ENCODE peak calls at places on chromosomes 3 and 15, in nine cellular contexts. X is AG10803, F is transverse colon, S is IMR-90, E is endodermal cell, G is BJ, K is lower lobe of right lung, N is lower leg skin, B is esophagus muscularis mucosa. W is an unnamed sample.
A peak's percentile ranks its signal among the peaks of the same experiment; 100 is the strongest.

GRCh38 chr3:187251599-187251998 is 39.9 kb downstream of the MASP1 start:
- DNase-seq in X (no peak), F (no peak), S (no peak), E (no peak), G (no peak), K (no peak), N (no peak), B (no peak), W (no peak)

GRCh38 chr3:21392521-21392920 is 358.5 kb downstream of the ZNF385D start:
- DNase-seq in X (peak; percentile 66), F (no peak), S (no peak), E (no peak), G (peak; percentile 24), K (no peak), N (no peak), B (no peak), W (no peak)

GRCh38 chr3:4218426-4219226 is 84.5 kb upstream of the SETMAR start:
- DNase-seq in X (no peak), F (no peak), S (no peak), E (no peak), G (no peak), K (no peak), N (no peak), B (no peak), W (no peak)

GRCh38 chr3:123042413-123042812 is 14.8 kb upstream of the SEMA5B start:
- DNase-seq in X (no peak), F (no peak), S (no peak), E (no peak), G (no peak), K (peak; percentile 52), N (no peak), B (no peak), W (no peak)

GRCh38 chr15:59794229-59794886 is 105.2 kb upstream of the BNIP2 start:
- DNase-seq in X (no peak), F (no peak), S (no peak), E (no peak), G (no peak), K (no peak), N (no peak), B (no peak), W (no peak)

GRCh38 chr3:186025161-186025560 is 83.7 kb downstream of the ETV5 start:
- DNase-seq in X (peak; percentile 64), F (no peak), S (peak; percentile 84), E (no peak), G (no peak), K (no peak), N (no peak), B (peak; percentile 92), W (peak; percentile 65)

GRCh38 chr3:46672349-46672695 is 21.2 kb downstream of the ALS2CL start:
- DNase-seq in X (no peak), F (peak; percentile 4), S (no peak), E (peak; percentile 10), G (no peak), K (no peak), N (no peak), B (no peak), W (no peak)

GRCh38 chr3:67653425-67654098 is 850 bp downstream of the SUCLG2 start:
- DNase-seq in X (no peak), F (no peak), S (peak; percentile 14), E (no peak), G (no peak), K (no peak), N (no peak), B (no peak), W (no peak)

GRCh38 chr3:97673357-97673997 is 91.1 kb upstream of the ARL6 start:
- DNase-seq in X (no peak), F (no peak), S (no peak), E (no peak), G (no peak), K (no peak), N (no peak), B (no peak), W (no peak)

GRCh38 chr3:13138566-13139145 is 65.4 kb upstream of the IQSEC1 start:
- DNase-seq in X (no peak), F (peak; percentile 1), S (no peak), E (peak; percentile 24), G (no peak), K (peak; percentile 16), N (no peak), B (no peak), W (no peak)

GRCh38 chr3:15794303-15794771 is 3.4 kb downstream of the ANKRD28 start:
- DNase-seq in X (peak; percentile 78), F (no peak), S (peak; percentile 87), E (no peak), G (no peak), K (no peak), N (no peak), B (no peak), W (peak; percentile 61)

GRCh38 chr3:154324919-154325318 is 632 bp upstream of the DHX36 start:
- DNase-seq in X (no peak), F (no peak), S (no peak), E (no peak), G (no peak), K (no peak), N (no peak), B (no peak), W (no peak)

GRCh38 chr15:52183562-52184173 is 7.5 kb downstream of the GNB5 start:
- DNase-seq in X (peak; percentile 36), F (peak; percentile 19), S (peak; percentile 39), E (peak; percentile 85), G (no peak), K (no peak), N (no peak), B (peak; percentile 57), W (no peak)

GRCh38 chr3:72299321-72299802 is 514.4 kb upstream of the PROK2 start:
- DNase-seq in X (peak; percentile 24), F (no peak), S (peak; percentile 59), E (no peak), G (no peak), K (no peak), N (no peak), B (no peak), W (no peak)

GRCh38 chr3:36859494-36859893 is 85.4 kb downstream of the TRANK1 start:
- DNase-seq in X (no peak), F (no peak), S (no peak), E (no peak), G (no peak), K (no peak), N (no peak), B (no peak), W (no peak)

GRCh38 chr3:33441322-33441976 is 1.2 kb upstream of the UBP1 start:
- DNase-seq in X (no peak), F (peak; percentile 65), S (no peak), E (no peak), G (no peak), K (no peak), N (peak; percentile 60), B (peak; percentile 93), W (no peak)

GRCh38 chr15:70947369-70948335 is 55.0 kb downstream of the LRRC49 start:
- DNase-seq in X (no peak), F (no peak), S (no peak), E (no peak), G (no peak), K (no peak), N (no peak), B (no peak), W (no peak)

GRCh38 chr15:70014311-70014707 is 83.4 kb downstream of the TLE3 start:
- DNase-seq in X (no peak), F (no peak), S (no peak), E (peak; percentile 42), G (no peak), K (peak; percentile 22), N (no peak), B (no peak), W (no peak)

GRCh38 chr3:166282931-166283330 is 445.7 kb upstream of the BCHE start:
- DNase-seq in X (no peak), F (no peak), S (no peak), E (no peak), G (no peak), K (no peak), N (no peak), B (no peak), W (no peak)

GRCh38 chr15:75069301-75069925 is 46.0 kb downstream of the PPCDC start:
- DNase-seq in X (no peak), F (no peak), S (no peak), E (no peak), G (no peak), K (no peak), N (no peak), B (no peak), W (no peak)

GRCh38 chr15:88805031-88805780 is 2.0 kb downstream of the ACAN start:
- DNase-seq in X (no peak), F (no peak), S (no peak), E (no peak), G (no peak), K (no peak), N (no peak), B (no peak), W (no peak)
- TF ChIP-seq CTCF in X (no peak), F (no peak), S (no peak), E (peak; percentile 33), G (no peak), K (no peak), N (no peak), B (no peak), W (no peak)

GRCh38 chr3:134797080-134797801 is 2.2 kb downstream of the EPHB1 start:
- DNase-seq in X (peak; percentile 11), F (no peak), S (no peak), E (peak; percentile 71), G (no peak), K (no peak), N (no peak), B (peak; percentile 53), W (no peak)
- H3K4me3 ChIP-seq in X (peak overlapping the region; percentile 68), F (no peak overlapping the region), S (no peak overlapping the region), E (peak overlapping the region; percentile 81), G (peak overlapping the region; percentile 55), K (peak overlapping the region; percentile 53), N (no peak overlapping the region), B (peak overlapping the region; percentile 69), W (no peak overlapping the region)

DNA sequence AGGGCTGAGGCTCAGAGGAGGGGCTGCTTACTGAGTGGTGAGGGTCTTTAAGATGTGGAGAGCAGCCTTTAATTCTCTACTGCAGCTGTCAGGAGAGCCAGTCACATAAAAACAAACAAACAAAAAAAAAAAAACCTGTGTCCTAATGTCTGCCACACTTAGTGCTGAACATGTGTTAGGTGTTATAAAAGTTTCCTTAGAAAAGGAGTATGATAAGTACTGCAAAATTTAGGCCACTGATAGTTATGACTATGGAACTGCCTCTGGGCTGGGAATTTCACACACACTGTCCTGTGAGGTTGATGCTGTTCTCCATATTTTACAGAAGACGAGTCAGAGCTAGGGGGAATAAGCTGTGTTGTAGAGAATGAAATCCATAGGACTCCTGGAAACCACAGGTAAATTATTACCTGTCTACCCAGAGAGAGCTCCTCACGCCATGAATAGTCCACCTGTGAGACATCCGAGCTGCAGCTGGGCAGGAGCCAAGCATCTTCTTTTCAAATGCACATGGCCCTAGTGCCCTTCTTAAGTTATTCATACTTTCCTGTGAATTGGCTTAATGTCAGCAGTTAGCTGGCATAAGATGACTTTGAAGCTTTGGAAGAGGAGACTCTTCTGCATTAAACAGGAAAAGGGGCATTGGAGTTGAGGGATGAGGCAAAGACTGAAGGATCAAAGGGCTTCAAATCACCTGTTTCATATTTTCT is 34.5 kb upstream of the SKOR1 start:
- DNase-seq in X (no peak), F (no peak), S (no peak), E (no peak), G (no peak), K (no peak), N (no peak), B (no peak), W (no peak)
- TF ChIP-seq CTCF in X (no peak), F (no peak), S (no peak), E (no peak), G (no peak), K (no peak), N (no peak), B (no peak), W (no peak)

GRCh38 chr15:39426552-39427532 is 154.0 kb upstream of the THBS1 start:
- DNase-seq in X (peak; percentile 97), F (peak; percentile 38), S (peak; percentile 84), E (no peak), G (no peak), K (peak; percentile 73), N (peak; percentile 53), B (peak; percentile 94), W (no peak)
- H3K4me3 ChIP-seq in X (peak overlapping the region; percentile 15), F (no peak overlapping the region), S (no peak overlapping the region), E (no peak overlapping the region), G (no peak overlapping the region), K (no peak overlapping the region), N (no peak overlapping the region), B (peak overlapping the region; percentile 2), W (no peak overlapping the region)

W was measured in HFF-Myc.